ENCODE peak calls at places on chromosomes 4 and X, in four cellular contexts. F is Peyer's patch, P is uterus, V is suprapubic skin. G is an unnamed sample.
A peak's percentile ranks its signal among the peaks of the same experiment; 100 is the strongest.

GRCh38 chrX:12890467-12890866 is 16.0 kb upstream of the TLR8 start:
- DNase-seq in F (no peak), P (no peak), V (no peak), G (no peak)

GRCh38 chrX:97065973-97066372 is 182.3 kb downstream of the RPA4 start:
- DNase-seq in F (no peak), P (no peak), V (no peak), G (no peak)

GRCh38 chr4:142549726-142550463 is 296.2 kb downstream of the INPP4B start:
- DNase-seq in F (no peak), P (no peak), V (no peak), G (no peak)

GRCh38 chrX:146264763-146265375 is 447.2 kb downstream of the SLITRK2 start:
- DNase-seq in F (no peak), P (no peak), V (no peak), G (no peak)

GRCh38 chr4:152512483-152512882 is 23.4 kb downstream of the FBXW7 start:
- DNase-seq in F (no peak), P (no peak), V (no peak), G (no peak)

GRCh38 chr4:183960021-183960420 is 54.9 kb downstream of the STOX2 start:
- DNase-seq in F (no peak), P (peak; percentile 48), V (no peak), G (peak; percentile 32)

GRCh38 chr4:134505511-134505910 is 303.9 kb upstream of the PABPC4L start:
- DNase-seq in F (no peak), P (no peak), V (no peak), G (no peak)

GRCh38 chr4:5816851-5817375 is 76.0 kb downstream of the CRMP1 start:
- DNase-seq in F (peak; percentile 27), P (no peak), V (no peak), G (no peak)

GRCh38 chrX:149499766-149500165 is 5.3 kb downstream of the IDS start:
- DNase-seq in F (no peak), P (no peak), V (no peak), G (no peak)

GRCh38 chr4:41887821-41888699 is 47.2 kb upstream of the TMEM33 start:
- DNase-seq in F (no peak), P (no peak), V (no peak), G (no peak)

GRCh38 chrX:21972721-21973120 is 32.2 kb downstream of the SMS start:
- DNase-seq in F (no peak), P (no peak), V (no peak), G (no peak)

GRCh38 chr4:183798921-183799307 is 106.2 kb upstream of the STOX2 start:
- DNase-seq in F (no peak), P (no peak), V (no peak), G (no peak)

GRCh38 chr4:153497988-153498967 is 32.1 kb downstream of the TMEM131L start:
- DNase-seq in F (no peak), P (no peak), V (no peak), G (no peak)

GRCh38 chr4:54879576-54879975 is 221.8 kb downstream of the KIT start:
- DNase-seq in F (no peak), P (no peak), V (no peak), G (no peak)

GRCh38 chrX:70485466-70485865 is 40.8 kb downstream of the DLG3 start:
- DNase-seq in F (no peak), P (no peak), V (no peak), G (no peak)

GRCh38 chr4:104421576-104421975 is 73.1 kb downstream of the CXXC4 start:
- DNase-seq in F (no peak), P (no peak), V (no peak), G (no peak)

GRCh38 chr4:1018147-1019020 is 7.0 kb downstream of the FGFRL1 start:
- DNase-seq in F (no peak), P (no peak), V (no peak), G (no peak)

GRCh38 chr4:10083331-10083769 is 33.2 kb downstream of the WDR1 start:
- DNase-seq in F (peak; percentile 25), P (peak; percentile 11), V (peak; percentile 62), G (no peak)

GRCh38 chr4:143083811-143084472 is 100.8 kb upstream of the USP38 start:
- DNase-seq in F (no peak), P (no peak), V (no peak), G (no peak)

GRCh38 chrX:48179691-48180090 is 16.9 kb downstream of the SSX5 start:
- DNase-seq in F (no peak), P (no peak), V (no peak), G (no peak)

GRCh38 chrX:18873189-18873791 is 110.6 kb downstream of the PHKA2 start:
- DNase-seq in F (no peak), P (peak; percentile 75), V (no peak), G (peak; percentile 36)

GRCh38 chrX:37684426-37684825 is 1.2 kb upstream of the XK start:
- DNase-seq in F (no peak), P (no peak), V (no peak), G (peak; percentile 38)

GRCh38 chrX:37686348-37686736 is 751 bp downstream of the XK start:
- DNase-seq in F (no peak), P (no peak), V (no peak), G (no peak)

GRCh38 chrX:37686979-37687378 is 1.4 kb downstream of the XK start:
- DNase-seq in F (no peak), P (no peak), V (no peak), G (no peak)

GRCh38 chrX:37684918-37685317 is 673 bp upstream of the XK start:
- DNase-seq in F (no peak), P (no peak), V (no peak), G (no peak)

GRCh38 chrX:37685452-37686347 is at the start of gene XK:
- DNase-seq in F (peak; percentile 78), P (peak; percentile 28), V (no peak), G (peak; percentile 54)
- TF ChIP-seq POLR2A in F (peak; percentile 60), P (no peak), V (no peak), G (peak; percentile 59)

GRCh38 chrX:153642313-153642654 is 4.7 kb upstream of the DUSP9 start:
- DNase-seq in F (no peak), P (no peak), V (no peak), G (no peak)
- H3K4me3 ChIP-seq in F (no peak overlapping the region), P (no peak overlapping the region), V (peak overlapping the region; percentile 34), G (no peak overlapping the region)

GRCh38 chrX:67544871-67545771 is 1.3 kb downstream of the AR start:
- DNase-seq in F (peak; percentile 20), P (peak; percentile 34), V (peak; percentile 65), G (peak; percentile 28)
- H3K27ac ChIP-seq in F (no peak overlapping the region), P (peak overlapping the region; percentile 87), V (peak overlapping the region; percentile 34), G (peak overlapping the region; percentile 82)

GRCh38 chr4:102501635-102502382 is 650 bp downstream of the NFKB1 start:
- DNase-seq in F (peak; percentile 86), P (peak; percentile 76), V (peak; percentile 91), G (peak; percentile 61)
- TF ChIP-seq POLR2A in F (peak; percentile 44), P (peak; percentile 25), V (no peak), G (peak; percentile 74)

GRCh38 chr4:112058433-112058832 is 86.8 kb upstream of the FAM241A start:
- DNase-seq in F (no peak), P (no peak), V (no peak), G (no peak)

GRCh38 chr4:112057479-112057878 is 87.8 kb upstream of the FAM241A start:
- DNase-seq in F (no peak), P (no peak), V (no peak), G (no peak)

GRCh38 chr4:112055100-112055499 is 90.2 kb upstream of the FAM241A start:
- DNase-seq in F (no peak), P (no peak), V (no peak), G (no peak)

GRCh38 chr4:112053825-112054224 is 91.4 kb upstream of the FAM241A start:
- DNase-seq in F (no peak), P (no peak), V (no peak), G (no peak)
- H3K4me3 ChIP-seq in F (no peak overlapping the region), P (no peak overlapping the region), V (no peak overlapping the region), G (no peak overlapping the region)

GRCh38 chrX:11564546-11564945 is 101.2 kb downstream of the ARHGAP6 start:
- DNase-seq in F (no peak), P (no peak), V (no peak), G (no peak)
- H3K27ac ChIP-seq in F (no peak overlapping the region), P (peak overlapping the region; percentile 33), V (no peak overlapping the region), G (no peak overlapping the region)

DNA sequence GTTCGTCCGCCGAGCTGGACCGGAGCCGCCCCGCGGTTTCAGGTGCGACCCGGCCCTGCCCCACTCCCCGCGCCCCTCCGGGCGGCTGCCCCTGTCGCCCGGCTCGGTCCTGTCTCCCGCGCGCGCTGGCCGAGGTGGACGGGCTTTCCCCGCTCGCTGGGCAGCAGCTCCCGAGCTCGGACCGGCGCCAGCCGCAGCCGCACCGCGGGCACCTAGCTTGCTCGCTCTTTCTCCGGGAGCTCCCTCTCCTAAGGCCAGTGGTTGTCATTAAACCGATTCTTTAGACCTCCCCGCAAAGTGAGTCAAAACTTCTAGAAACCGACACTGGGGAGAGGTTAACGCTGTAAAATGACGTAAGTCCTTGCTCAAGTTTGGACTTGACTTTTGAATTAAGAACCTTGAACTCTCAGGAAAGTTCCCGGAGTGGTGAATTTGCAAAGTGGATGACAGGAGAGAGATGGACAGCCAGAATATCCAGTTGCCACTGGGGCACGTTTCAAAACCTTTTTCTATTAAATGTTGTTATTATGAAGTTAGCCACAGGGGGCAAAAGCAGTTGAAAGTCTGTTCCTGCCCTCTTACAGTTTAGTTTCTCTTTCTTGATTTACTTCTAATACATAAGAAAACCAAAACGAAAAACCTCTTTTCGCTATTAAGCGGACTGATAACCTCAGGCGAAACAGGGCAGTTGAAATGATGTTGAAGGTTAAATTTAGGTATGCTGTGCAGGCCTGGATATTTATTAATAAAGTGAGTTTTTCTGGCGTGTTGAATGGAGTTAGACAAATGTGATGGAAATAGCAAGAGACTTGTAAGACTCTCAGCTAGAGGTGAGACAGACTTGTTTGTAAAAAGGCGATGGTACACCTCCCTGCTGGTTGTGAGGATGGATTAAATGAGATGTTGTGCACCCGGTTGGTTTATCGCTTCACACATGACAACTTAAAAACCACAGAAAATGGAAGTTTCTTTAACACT is 846 bp downstream of the PI4K2B start:
- DNase-seq in F (peak; percentile 76), P (peak; percentile 38), V (no peak), G (peak; percentile 18)
- TF ChIP-seq POLR2A in F (no peak), P (no peak), V (no peak), G (no peak)

DNA sequence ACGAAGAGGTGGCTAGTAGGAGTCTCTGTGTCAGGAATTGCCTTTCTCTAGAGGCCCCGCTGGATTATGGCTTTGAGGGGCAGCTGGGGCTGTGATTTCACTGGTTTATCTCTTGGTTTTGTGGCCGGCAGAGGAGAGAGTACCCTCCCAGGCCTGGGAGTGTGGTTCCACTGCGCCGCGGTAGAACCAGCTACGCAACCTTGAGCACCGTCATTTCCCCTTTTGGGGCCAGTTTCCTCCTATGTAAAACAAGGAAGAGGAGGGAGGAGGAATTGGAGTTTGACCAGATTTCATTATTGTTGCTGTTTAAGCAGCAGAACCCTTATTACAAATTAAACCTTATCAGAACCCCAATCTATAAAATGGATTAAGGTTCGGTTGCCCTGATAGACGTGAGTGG is 4.4 kb downstream of the SOX3 start:
- DNase-seq in F (no peak), P (no peak), V (no peak), G (no peak)
- H3K4me3 ChIP-seq in F (no peak overlapping the region), P (no peak overlapping the region), V (no peak overlapping the region), G (no peak overlapping the region)